ENCODE peak calls at places on chromosomes 13 and 19, in eight cellular contexts. E, N, R, G, X, P, Z and C are unnamed samples.

GRCh38 chr19:40982594-40983101 is 8.4 kb upstream of the CYP2B6 start:
- DNase-seq in N (no peak), R (peak), P (peak), G (no peak), E (no peak), Z (peak), X (no peak), C (no peak)

GRCh38 chr19:18895828-18896341 is at the start of gene CERS1:
- DNase-seq in Z (peak), R (no peak), X (no peak), G (no peak), E (peak), P (no peak), N (peak), C (no peak)

GRCh38 chr13:101868585-101869469 is 416.4 kb downstream of the ITGBL1 start:
- DNase-seq in E (no peak), Z (no peak), R (no peak), G (no peak), N (no peak), X (no peak), P (no peak), C (no peak)

GRCh38 chr19:5336195-5336965 is 4.2 kb downstream of the PTPRS start:
- DNase-seq in N (no peak), P (no peak), G (no peak), X (no peak), Z (no peak), E (no peak), R (no peak), C (no peak)

GRCh38 chr19:38657633-38658222 is 10.3 kb downstream of the ACTN4 start:
- DNase-seq in X (no peak), Z (peak), G (no peak), P (peak), R (no peak), N (no peak), E (no peak), C (no peak)

GRCh38 chr13:85974604-85975366 is 175.6 kb upstream of the SLITRK6 start:
- DNase-seq in G (no peak), R (no peak), N (no peak), Z (no peak), X (no peak), P (no peak), E (no peak), C (no peak)

GRCh38 chr19:14774373-14774772 is 4.0 kb downstream of the ADGRE2 start:
- DNase-seq in X (no peak), P (no peak), G (no peak), R (no peak), E (no peak), Z (no peak), N (no peak), C (no peak)

GRCh38 chr19:16527971-16528521 is 14.2 kb downstream of the CHERP start:
- DNase-seq in R (no peak), X (no peak), G (no peak), E (peak), P (peak), N (no peak), Z (no peak), C (no peak)

GRCh38 chr19:30431591-30431990 is 59.4 kb downstream of the ZNF536 start:
- DNase-seq in R (no peak), P (no peak), G (no peak), X (no peak), N (no peak), E (no peak), Z (no peak), C (no peak)

GRCh38 chr19:12364391-12365093 is 941 bp downstream of the ZNF442 start:
- DNase-seq in R (no peak), E (peak), G (no peak), N (peak), X (peak), Z (peak), P (peak), C (no peak)

GRCh38 chr19:16540948-16541347 is 1.3 kb downstream of the CHERP start:
- DNase-seq in E (no peak), X (no peak), G (no peak), Z (no peak), N (no peak), P (no peak), R (no peak), C (no peak)

GRCh38 chr13:94859812-94860210 is 147.5 kb upstream of the SOX21 start:
- DNase-seq in X (no peak), P (no peak), R (no peak), Z (no peak), N (no peak), G (no peak), E (no peak), C (no peak)

GRCh38 chr13:111568290-111568689 is 247.8 kb downstream of the TEX29 start:
- DNase-seq in G (no peak), Z (no peak), P (no peak), X (no peak), R (no peak), N (no peak), E (no peak), C (no peak)

GRCh38 chr13:30493670-30494381 is 28.1 kb upstream of the HMGB1 start:
- DNase-seq in Z (no peak), R (no peak), N (no peak), G (no peak), P (no peak), X (no peak), E (no peak), C (no peak)

GRCh38 chr13:51122868-51123267 is 11.8 kb upstream of the C13orf42 start:
- DNase-seq in X (no peak), P (no peak), Z (no peak), E (peak), N (no peak), R (no peak), G (no peak), C (no peak)

GRCh38 chr19:1130801-1131717 is 27.3 kb downstream of the GPX4 start:
- DNase-seq in Z (peak), X (no peak), E (peak), R (no peak), N (no peak), G (no peak), P (no peak), C (no peak)